ENCODE peak calls at places on chromosomes 6 and 20, in seven cellular contexts. X is pancreas; Q is IMR-90; M is prostate gland; G is left lung; R is CD4-positive, alpha-beta T cell; V is Panc1. W is an unnamed sample.

GRCh38 chr6:79630400-79630882 is 688 bp upstream of the SH3BGRL2 start:
- DNase-seq in M (no peak), Q (no peak), V (no peak), G (no peak), X (no peak), R (no peak), W (no peak)

GRCh38 chr20:63698739-63699465 is 2.5 kb downstream of the TNFRSF6B start:
- DNase-seq in G (peak; percentile 81), M (no peak), V (peak; percentile 60), X (peak; percentile 75), Q (peak; percentile 94), R (no peak), W (peak; percentile 100)

GRCh38 chr6:17712573-17712972 is 5.8 kb upstream of the NUP153 start:
- DNase-seq in R (no peak), Q (peak; percentile 54), V (no peak), G (no peak), X (no peak), M (no peak), W (no peak)

GRCh38 chr6:8743146-8743745 is 307.9 kb upstream of the SLC35B3 start:
- DNase-seq in X (no peak), V (peak; percentile 13), M (no peak), R (no peak), Q (no peak), G (no peak), W (no peak)

GRCh38 chr6:115935361-115935760 is 125.3 kb downstream of the FRK start:
- DNase-seq in V (no peak), Q (no peak), X (peak; percentile 23), R (no peak), M (no peak), G (peak; percentile 37), W (no peak)

GRCh38 chr6:43120101-43120730 is 44.1 kb downstream of the PTK7 start:
- DNase-seq in X (no peak), G (no peak), V (no peak), M (no peak), Q (no peak), R (no peak), W (peak; percentile 11)

GRCh38 chr20:51631011-51631950 is 88.8 kb upstream of the NFATC2 start:
- DNase-seq in G (no peak), V (peak; percentile 85), R (no peak), M (peak; percentile 71), Q (peak; percentile 99), X (no peak), W (peak; percentile 91)

GRCh38 chr6:141700836-141701235 is 431.9 kb upstream of the GJE1 start:
- DNase-seq in M (no peak), R (no peak), X (no peak), V (no peak), Q (peak; percentile 28), G (no peak), W (no peak)

GRCh38 chr6:150730801-150731445 is 131.2 kb downstream of the PLEKHG1 start:
- DNase-seq in G (no peak), M (no peak), R (no peak), V (no peak), X (no peak), Q (no peak), W (no peak)

GRCh38 chr6:152271681-152272464 is 365.3 kb downstream of the SYNE1 start:
- DNase-seq in Q (peak; percentile 34), R (no peak), G (no peak), X (no peak), M (no peak), V (no peak), W (peak; percentile 48)

GRCh38 chr20:2709205-2709981 is 16.8 kb downstream of the EBF4 start:
- DNase-seq in Q (no peak), G (no peak), X (no peak), M (no peak), R (no peak), V (no peak), W (peak; percentile 61)

GRCh38 chr6:123393333-123393732 is 243.4 kb downstream of the TRDN start:
- DNase-seq in Q (no peak), M (no peak), R (no peak), V (no peak), X (no peak), G (no peak), W (no peak)

GRCh38 chr6:33862536-33862935 is 58.7 kb upstream of the MLN start:
- DNase-seq in G (no peak), V (no peak), X (no peak), Q (no peak), R (no peak), M (no peak), W (peak; percentile 48)

GRCh38 chr6:56278186-56278585 is 30.8 kb upstream of the COL21A1 start:
- DNase-seq in M (no peak), R (no peak), V (no peak), X (no peak), Q (no peak), G (no peak), W (no peak)

GRCh38 chr6:75381878-75382633 is 97.5 kb upstream of the TMEM30A start:
- DNase-seq in V (no peak), R (no peak), Q (no peak), G (no peak), X (no peak), M (no peak), W (no peak)

GRCh38 chr6:18141805-18142590 is 12.9 kb downstream of the TPMT start:
- DNase-seq in G (no peak), V (no peak), X (no peak), Q (no peak), M (no peak), R (no peak), W (no peak)

GRCh38 chr6:14634072-14634471 is 516.5 kb downstream of the CD83 start:
- DNase-seq in R (no peak), M (no peak), V (no peak), G (no peak), Q (no peak), X (no peak), W (no peak)

GRCh38 chr6:159151266-159151855 is 17.8 kb upstream of the FNDC1 start:
- DNase-seq in V (no peak), G (no peak), Q (peak; percentile 58), R (no peak), X (no peak), M (no peak), W (peak; percentile 66)

GRCh38 chr20:5510446-5510845 is 193.7 kb upstream of the PROKR2 start:
- DNase-seq in X (no peak), R (no peak), G (no peak), M (no peak), V (no peak), Q (no peak), W (peak; percentile 73)
- H3K27ac ChIP-seq in X (no peak overlapping the region), R (no peak overlapping the region), G (no peak overlapping the region), M (no peak overlapping the region), V (no peak overlapping the region), Q (no peak overlapping the region), W (no peak overlapping the region)

GRCh38 chr6:89638320-89639195 is at the start of gene LYRM2:
- DNase-seq in Q (peak; percentile 90), G (peak; percentile 99), V (peak; percentile 81), X (peak; percentile 98), M (peak; percentile 91), R (peak; percentile 80), W (peak; percentile 96)
- TF ChIP-seq CTCF in Q (no peak), G (no peak), V (no peak), X (no peak), M (peak; percentile 40), R (no peak), W (no peak)

GRCh38 chr6:38935051-38935450 is 113.5 kb upstream of the GLP1R start:
- DNase-seq in Q (no peak), G (no peak), R (no peak), M (peak; percentile 44), X (no peak), V (no peak), W (no peak)
- H3K27ac ChIP-seq in Q (no peak overlapping the region), G (no peak overlapping the region), R (no peak overlapping the region), M (no peak overlapping the region), X (no peak overlapping the region), V (no peak overlapping the region), W (no peak overlapping the region)

GRCh38 chr20:50450961-50451752 is 59.0 kb upstream of the PTPN1 start:
- DNase-seq in X (no peak), V (no peak), G (no peak), R (no peak), M (no peak), Q (peak; percentile 46), W (peak; percentile 87)
- TF ChIP-seq CTCF in X (no peak), V (no peak), G (no peak), R (no peak), M (no peak), Q (no peak), W (no peak)

GRCh38 chr6:7087066-7087465 is 20.7 kb upstream of the RREB1 start:
- DNase-seq in Q (peak; percentile 10), V (no peak), X (no peak), M (no peak), G (no peak), R (no peak), W (no peak)
- H3K27ac ChIP-seq in Q (no peak overlapping the region), V (no peak overlapping the region), X (no peak overlapping the region), M (peak overlapping the region; percentile 4), G (peak overlapping the region; percentile 9), R (no peak overlapping the region), W (peak overlapping the region; percentile 17)

DNA sequence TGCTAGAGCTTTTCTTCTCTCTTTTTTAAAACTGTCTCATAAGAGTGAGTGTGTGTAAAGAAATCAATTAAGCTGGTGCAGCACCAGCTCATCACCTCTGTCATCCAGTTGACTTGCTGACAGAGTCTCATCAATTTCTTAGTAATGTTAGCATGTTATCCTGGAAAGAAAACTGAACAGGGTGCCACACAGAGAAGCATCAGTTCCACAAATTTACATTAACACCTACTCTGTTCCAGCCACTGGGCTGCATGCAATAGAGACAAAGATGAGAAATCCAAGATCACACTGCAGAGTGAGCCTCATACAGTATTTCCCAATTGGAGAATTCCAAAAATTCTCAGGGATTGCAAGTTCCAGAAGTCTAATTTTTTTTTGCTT is 207.0 kb upstream of the CITED2 start:
- DNase-seq in G (no peak), X (no peak), Q (no peak), V (no peak), R (no peak), M (no peak), W (no peak)
- TF ChIP-seq CTCF in G (no peak), X (no peak), Q (no peak), V (no peak), R (no peak), M (no peak), W (no peak)

DNA sequence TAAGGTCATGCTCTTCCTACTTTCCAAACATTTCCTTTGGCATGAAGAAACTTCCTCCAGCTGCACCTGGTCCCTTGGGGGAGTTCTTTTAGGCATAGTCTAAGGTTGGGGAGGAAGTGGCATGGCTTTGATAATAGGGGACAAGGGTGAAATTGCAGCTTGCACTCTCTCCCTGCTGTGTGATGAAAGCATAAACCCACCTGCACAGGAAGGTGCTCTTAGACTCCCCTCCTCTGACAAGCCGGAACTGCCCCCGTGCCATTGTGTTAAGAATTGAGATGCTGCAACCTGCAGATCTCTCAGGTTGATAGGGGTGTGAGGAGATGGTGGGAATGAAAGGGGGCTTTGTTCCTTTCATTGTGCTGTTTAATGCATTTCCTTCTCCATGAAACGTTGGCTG is 247.7 kb upstream of the RNF24 start:
- DNase-seq in R (no peak), M (no peak), X (no peak), V (no peak), Q (no peak), G (no peak), W (no peak)
- H3K27ac ChIP-seq in R (no peak overlapping the region), M (no peak overlapping the region), X (no peak overlapping the region), V (no peak overlapping the region), Q (no peak overlapping the region), G (no peak overlapping the region), W (no peak overlapping the region)

DNA sequence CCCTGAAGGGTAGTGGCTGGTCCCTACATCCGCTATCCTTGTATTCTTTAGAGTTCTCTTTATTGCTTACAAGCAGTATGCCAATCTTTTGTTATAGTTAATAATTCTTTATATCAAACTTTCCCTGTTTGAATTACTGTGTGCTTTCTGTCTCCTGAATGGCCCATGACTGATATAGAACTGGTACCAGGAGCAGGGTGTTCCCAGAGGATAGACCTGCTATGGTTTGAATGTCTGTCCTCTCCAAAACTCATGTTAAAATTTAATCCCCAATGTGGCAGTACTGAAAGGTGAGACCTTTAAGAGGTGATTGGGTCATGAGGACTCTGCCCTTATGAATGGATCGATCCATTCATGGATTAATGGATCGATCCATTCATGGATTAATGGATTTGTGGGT is 26.0 kb downstream of the CD164 start:
- DNase-seq in G (no peak), R (no peak), V (no peak), X (no peak), M (no peak), Q (no peak), W (no peak)
- TF ChIP-seq CTCF in G (no peak), R (no peak), V (no peak), X (no peak), M (no peak), Q (no peak), W (no peak)